ENCODE peak calls at places on chromosome 1, in four cellular contexts. G is breast epithelium, A is esophagus squamous epithelium, S is left ventricle myocardium inferior. U is an unnamed sample.

GRCh38 chr1:32964461-32965250 is at the start of gene RNF19B:
- DNase-seq in A (peak; percentile 68), S (peak; percentile 96), G (peak; percentile 94), U (peak; percentile 80)

GRCh38 chr1:168236836-168237611 is 11.2 kb downstream of the SFT2D2 start:
- DNase-seq in S (no peak), A (no peak), G (no peak), U (no peak)

GRCh38 chr1:221740941-221741363 is 937 bp downstream of the DUSP10 start:
- DNase-seq in A (no peak), G (peak; percentile 52), S (no peak), U (no peak)

GRCh38 chr1:32864375-32865019 is 6.2 kb downstream of the FNDC5 start:
- DNase-seq in A (no peak), S (no peak), G (no peak), U (no peak)

GRCh38 chr1:158930504-158930903 is 848 bp upstream of the PYHIN1 start:
- DNase-seq in S (no peak), A (no peak), G (no peak), U (no peak)

GRCh38 chr1:233075045-233075444 is 124.6 kb downstream of the NTPCR start:
- DNase-seq in A (no peak), G (no peak), S (no peak), U (no peak)

GRCh38 chr1:156661932-156662587 is 15.1 kb downstream of the NES start:
- DNase-seq in S (no peak), G (no peak), A (no peak), U (no peak)

GRCh38 chr1:163074004-163074403 is 4.8 kb downstream of the RGS4 start:
- DNase-seq in A (no peak), S (no peak), G (no peak), U (no peak)

GRCh38 chr1:147612366-147612765 is 58.0 kb downstream of the ACP6 start:
- DNase-seq in S (no peak), A (no peak), G (no peak), U (no peak)

GRCh38 chr1:153540394-153541361 is at the start of gene S100A5:
- DNase-seq in A (no peak), S (no peak), G (no peak), U (no peak)

GRCh38 chr1:3278416-3279181 is 175.9 kb upstream of the ARHGEF16 start:
- DNase-seq in A (no peak), G (no peak), S (no peak), U (no peak)

GRCh38 chr1:40270152-40270834 is 12.3 kb downstream of the ZMPSTE24 start:
- DNase-seq in G (no peak), A (no peak), S (no peak), U (no peak)
- H3K36me3 ChIP-seq in G (peaks cover 8% of the 10 kb centered on the region), A (peaks cover 8% of the 10 kb centered on the region), S (peaks cover 84% of the 10 kb centered on the region), U (peaks cover 25% of the 10 kb centered on the region)

GRCh38 chr1:55214903-55215193 is 316 bp downstream of the USP24 start:
- DNase-seq in A (no peak), S (peak; percentile 30), G (no peak), U (no peak)
- H3K4me3 ChIP-seq in A (peak overlapping the region; percentile 80), S (peak overlapping the region; percentile 89), G (peak overlapping the region; percentile 65), U (peak overlapping the region; percentile 90)

GRCh38 chr1:56148466-56149193 is 430.7 kb downstream of the PLPP3 start:
- DNase-seq in S (no peak), G (no peak), A (no peak), U (no peak)
- TF ChIP-seq CTCF in S (peak; percentile 39), G (no peak), A (no peak), U (no peak)

GRCh38 chr1:151312439-151313225 is 14.6 kb downstream of the PI4KB start:
- DNase-seq in A (no peak), S (no peak), G (no peak), U (no peak)

GRCh38 chr1:151311589-151312331 is 15.5 kb downstream of the PI4KB start:
- DNase-seq in A (peak; percentile 19), G (no peak), S (peak; percentile 50), U (peak; percentile 91)

GRCh38 chr1:151309851-151310323 is 17.3 kb downstream of the PI4KB start:
- DNase-seq in S (peak; percentile 35), A (no peak), G (no peak), U (no peak)

GRCh38 chr1:151313501-151313900 is 13.7 kb downstream of the PI4KB start:
- DNase-seq in G (no peak), A (no peak), S (peak; percentile 48), U (no peak)

GRCh38 chr1:151310986-151311385 is 16.2 kb downstream of the PI4KB start:
- DNase-seq in S (no peak), G (no peak), A (no peak), U (no peak)
- H3K36me3 ChIP-seq in S (peaks cover 54% of the 10 kb centered on the region), G (peaks cover 8% of the 10 kb centered on the region), A (peaks cover 22% of the 10 kb centered on the region), U (peaks cover 48% of the 10 kb centered on the region)

DNA sequence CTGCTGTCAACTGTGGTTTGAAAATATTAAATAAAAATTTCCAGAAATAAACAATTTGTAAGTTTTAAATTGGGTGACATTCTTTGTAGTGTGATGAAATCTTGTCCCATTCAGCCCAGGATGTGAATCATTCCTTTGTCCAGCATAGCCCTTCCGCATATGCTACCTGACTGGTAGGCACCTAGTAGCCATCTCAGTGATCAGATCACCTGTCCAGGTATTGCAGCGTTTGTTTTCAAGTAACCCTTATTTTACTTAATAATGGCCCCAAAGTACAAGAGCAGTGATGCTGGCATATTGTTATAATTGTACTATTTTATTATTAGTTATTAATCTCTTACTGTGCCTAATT is 351.6 kb upstream of the B3GALT2 start:
- DNase-seq in G (no peak), A (no peak), S (no peak), U (no peak)
- H3K4me3 ChIP-seq in G (no peak overlapping the region), A (no peak overlapping the region), S (no peak overlapping the region), U (no peak overlapping the region)

U was measured in thoracic aorta.